ENCODE peak calls at places on chromosomes 12 and 14, in five cellular contexts. M is brain microvascular endothelial cell, U is PC-3, G is hepatocyte, P is transverse colon. L is an unnamed sample.

GRCh38 chr12:110109037-110109836 is 14.9 kb upstream of the IFT81 start:
- DNase-seq in M (peak), U (peak), G (peak), P (peak), L (peak)

GRCh38 chr14:30614155-30614554 is 8.0 kb upstream of the SCFD1 start:
- DNase-seq in M (no peak), U (no peak), G (no peak), P (no peak), L (no peak)

GRCh38 chr12:24754690-24755638 is 193.9 kb downstream of the BCAT1 start:
- DNase-seq in M (peak), U (no peak), G (no peak), P (no peak), L (peak)

GRCh38 chr12:124914392-124915248 is at the start of gene UBC:
- DNase-seq in M (peak), U (peak), G (peak), P (peak), L (peak)

GRCh38 chr12:31008961-31009840 is 64.5 kb upstream of the DDX11 start:
- DNase-seq in M (no peak), U (no peak), G (no peak), P (no peak), L (no peak)

GRCh38 chr12:75848961-75849360 is 182.6 kb downstream of the PHLDA1 start:
- DNase-seq in M (no peak), U (peak), G (no peak), P (no peak), L (no peak)

GRCh38 chr12:67827820-67828383 is 161.3 kb upstream of the IFNG-AS1 start:
- DNase-seq in M (peak), U (peak), G (peak), P (peak), L (peak)

GRCh38 chr14:77088219-77088618 is 9.8 kb upstream of the CIPC start:
- DNase-seq in M (no peak), U (peak), G (peak), P (peak), L (no peak)

GRCh38 chr12:25447046-25447445 is 106.0 kb downstream of the LMNTD1 start:
- DNase-seq in M (no peak), U (peak), G (no peak), P (no peak), L (no peak)

GRCh38 chr14:64707661-64708060 is 3.4 kb downstream of the PLEKHG3 start:
- DNase-seq in M (peak), U (peak), G (peak), P (peak), L (peak)

GRCh38 chr12:124764870-124765570 is 98.6 kb downstream of the SCARB1 start:
- DNase-seq in M (peak), U (no peak), G (peak), P (no peak), L (peak)

GRCh38 chr14:60512952-60513554 is 4.1 kb downstream of the SIX6 start:
- DNase-seq in M (no peak), U (no peak), G (no peak), P (no peak), L (no peak)

GRCh38 chr14:60514378-60515243 is 5.7 kb downstream of the SIX6 start:
- DNase-seq in M (no peak), U (peak), G (peak), P (no peak), L (no peak)

GRCh38 chr14:60515696-60516284 is 6.8 kb downstream of the SIX6 start:
- DNase-seq in M (no peak), U (no peak), G (no peak), P (no peak), L (no peak)

GRCh38 chr14:60510976-60511599 is 2.1 kb downstream of the SIX6 start:
- DNase-seq in M (no peak), U (no peak), G (no peak), P (no peak), L (no peak)

DNA sequence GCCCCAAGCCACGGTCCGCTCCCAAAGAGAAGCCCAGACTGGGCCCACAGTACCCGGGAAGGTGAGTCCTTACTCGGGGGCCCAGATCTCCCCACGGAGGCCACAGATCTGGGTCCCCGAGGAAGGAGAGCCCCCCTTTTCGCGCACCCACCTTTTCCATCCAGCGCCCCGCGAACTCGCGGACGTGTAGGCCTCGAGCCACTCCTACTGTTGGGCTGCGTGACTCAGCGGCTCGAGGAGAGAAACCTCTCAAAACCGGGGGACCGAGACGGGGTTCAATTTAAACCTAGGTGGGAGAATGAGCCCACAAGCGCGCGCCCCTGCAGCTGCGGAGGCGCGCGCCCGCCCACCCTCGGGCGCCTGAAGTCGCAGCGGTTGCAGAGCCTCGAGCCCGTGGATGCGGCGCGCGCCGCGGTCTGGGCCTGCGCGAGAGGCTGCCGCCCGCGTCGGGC is 6.3 kb downstream of the SIX6 start:
- DNase-seq in M (no peak), U (no peak), G (peak), P (no peak), L (no peak)
- H3K4me3 ChIP-seq in M (peak), U (peak), G (peak), P (peak), L (no peak)

GRCh38 chr12:14111230-14111865 is 129.9 kb upstream of the GRIN2B start:
- DNase-seq in M (no peak), U (peak), G (peak), P (no peak), L (peak)
- TF ChIP-seq CTCF in M (no peak), U (peak), G (peak), P (no peak), L (peak)

GRCh38 chr12:95203477-95203843 is 13.8 kb downstream of the FGD6 start:
- DNase-seq in M (no peak), U (no peak), G (no peak), P (no peak), L (no peak)
- H3K4me3 ChIP-seq in M (no peak), U (peak), G (no peak), P (no peak), L (no peak)

GRCh38 chr12:103326190-103326589 is 169.6 kb downstream of the C12orf42 start:
- DNase-seq in M (no peak), U (peak), G (peak), P (no peak), L (no peak)
- TF ChIP-seq CTCF in M (peak), U (peak), G (peak), P (no peak), L (no peak)

L was measured in epithelial cell of proximal tubule.